ENCODE peak calls at places on chromosome 19, in nine cellular contexts. T is Peyer's patch; S is T-cell; Y is GM03348; A is WTC11; C is activated T-cell treated with anti-CD3 and anti-CD28 coated beads for 4 hours; N is caudate nucleus; G is activated T-helper 1 cell treated with anti-CD3 and anti-CD28 coated beads, Interleukin-12 subunit alpha, Interleukin-12 subunit beta, Interleukin-2, Interleukin-4 antibody, amounts not matched to agents 30 ng/mL and 10 ng/mL and 1 ng/mL, durations not matched to agents 14 hours and 24 hours and 36 hours; E is putamen. R is an unnamed sample.

GRCh38 chr19:18202759-18203407 is 959 bp downstream of the RAB3A start:
- DNase-seq in T (no peak), S (no peak), Y (no peak), A (peak), C (no peak), N (peak), G (no peak), E (no peak), R (no peak)

GRCh38 chr19:9435279-9436268 is at the start of gene ZNF266:
- DNase-seq in T (peak), S (peak), Y (peak), A (peak), C (peak), N (peak), G (peak), E (peak), R (peak)

GRCh38 chr19:54373781-54374266 is 9.1 kb upstream of the LAIR1 start:
- DNase-seq in T (no peak), S (no peak), Y (no peak), A (no peak), C (no peak), N (no peak), G (no peak), E (no peak), R (no peak)

GRCh38 chr19:41264581-41265375 is 606 bp downstream of the HNRNPUL1 start:
- DNase-seq in T (peak), S (peak), Y (peak), A (peak), C (peak), N (no peak), G (peak), E (peak), R (peak)

GRCh38 chr19:17949956-17950309 is 17.0 kb upstream of the KCNN1 start:
- DNase-seq in T (no peak), S (no peak), Y (no peak), A (no peak), C (no peak), N (no peak), G (no peak), E (no peak), R (no peak)

GRCh38 chr19:37813340-37813739 is 34.0 kb upstream of the ZNF573 start:
- DNase-seq in T (no peak), S (no peak), Y (no peak), A (no peak), C (no peak), N (no peak), G (no peak), E (no peak), R (no peak)

GRCh38 chr19:48635966-48636858 is 967 bp downstream of the DBP start:
- DNase-seq in T (peak), S (no peak), Y (no peak), A (no peak), C (no peak), N (peak), G (no peak), E (no peak), R (no peak)

GRCh38 chr19:31348416-31349159 is 648 bp downstream of the TSHZ3 start:
- DNase-seq in T (no peak), S (no peak), Y (peak), A (no peak), C (no peak), N (no peak), G (no peak), E (no peak), R (peak)

GRCh38 chr19:35959040-35959967 is 23.1 kb downstream of the LRFN3 start:
- DNase-seq in T (peak), S (peak), Y (peak), A (peak), C (peak), N (peak), G (peak), E (peak), R (no peak)

GRCh38 chr19:52345162-52345561 is 9.1 kb downstream of the ZNF610 start:
- DNase-seq in T (no peak), S (no peak), Y (no peak), A (no peak), C (no peak), N (no peak), G (no peak), E (no peak), R (no peak)

GRCh38 chr19:45668342-45668871 is 386 bp downstream of the GIPR start:
- DNase-seq in T (no peak), S (peak), Y (no peak), A (no peak), C (peak), N (no peak), G (peak), E (no peak), R (no peak)

GRCh38 chr19:33772858-33773180 is 23.9 kb upstream of the KCTD15 start:
- DNase-seq in T (no peak), S (no peak), Y (no peak), A (no peak), C (no peak), N (no peak), G (no peak), E (no peak), R (no peak)

GRCh38 chr19:14550201-14550754 is 20.9 kb downstream of the TECR start:
- DNase-seq in T (no peak), S (no peak), Y (no peak), A (no peak), C (no peak), N (no peak), G (no peak), E (no peak), R (peak)

GRCh38 chr19:29775575-29775900 is 36.3 kb upstream of the CCNE1 start:
- DNase-seq in T (no peak), S (no peak), Y (no peak), A (peak), C (no peak), N (no peak), G (no peak), E (no peak), R (peak)

GRCh38 chr19:49602806-49603205 is 11.8 kb downstream of the PRR12 start:
- DNase-seq in T (no peak), S (no peak), Y (no peak), A (no peak), C (no peak), N (no peak), G (no peak), E (no peak), R (no peak)

GRCh38 chr19:9178901-9179300 is at the start of gene OR7D2:
- DNase-seq in T (no peak), S (no peak), Y (no peak), A (no peak), C (no peak), N (no peak), G (no peak), E (no peak), R (no peak)

GRCh38 chr19:34173145-34173956 is 1.0 kb downstream of the LSM14A start:
- DNase-seq in T (peak), S (no peak), Y (peak), A (peak), C (peak), N (no peak), G (no peak), E (peak), R (peak)

GRCh38 chr19:18100710-18101109 is 3.1 kb downstream of the MAST3 start:
- DNase-seq in T (no peak), S (no peak), Y (no peak), A (peak), C (no peak), N (peak), G (no peak), E (no peak), R (no peak)

GRCh38 chr19:37936166-37936565 is 29.2 kb downstream of the SIPA1L3 start:
- DNase-seq in T (no peak), S (no peak), Y (no peak), A (no peak), C (no peak), N (no peak), G (no peak), E (no peak), R (no peak)

GRCh38 chr19:8580710-8581281 is 3.6 kb upstream of the MYO1F start:
- DNase-seq in T (peak), S (peak), Y (peak), A (peak), C (peak), N (peak), G (peak), E (no peak), R (peak)

GRCh38 chr19:8423821-8424223 is 10.7 kb downstream of the MARCHF2 start:
- DNase-seq in T (peak), S (no peak), Y (peak), A (no peak), C (no peak), N (no peak), G (no peak), E (peak), R (peak)

GRCh38 chr19:1729568-1729925 is 23.8 kb upstream of the ONECUT3 start:
- DNase-seq in T (no peak), S (no peak), Y (no peak), A (no peak), C (no peak), N (no peak), G (no peak), E (no peak), R (no peak)

GRCh38 chr19:49546825-49547565 is 19.2 kb downstream of the RCN3 start:
- DNase-seq in T (peak), S (peak), Y (peak), A (peak), C (peak), N (peak), G (peak), E (peak), R (peak)

R was measured in fibroblast of villous mesenchyme.